ENCODE peak calls at places on chromosomes 7 and 10, in nine cellular contexts. U is H7; Q is stimulated activated CD4-positive, alpha-beta T cell treated with anti-CD3 and anti-CD28 coated beads, Interleukin-1b, Interleukin-23, amount 100 ng/mL, for 48 hours; J is GM13976; S is endodermal cell; C is stimulated activated naive CD8-positive, alpha-beta T cell treated with anti-CD3 and anti-CD28 coated beads, Interleukin-15, Interleukin-2, amounts not matched to agents 100 U/mL and 50 U/mL, for 24 hours; Y is GDM1; R is retina; N is NCI-H774. W is an unnamed sample.

GRCh38 chr7:132272763-132273371 is 303.4 kb downstream of the PLXNA4 start:
- DNase-seq in U (no peak), Q (no peak), J (no peak), S (no peak), C (no peak), Y (no peak), R (no peak), N (no peak), W (no peak)

GRCh38 chr7:151109094-151110048 is 23.1 kb downstream of the AGAP3 start:
- DNase-seq in U (peak; percentile 89), Q (no peak), J (no peak), S (no peak), C (no peak), Y (no peak), R (no peak), N (no peak), W (no peak)

GRCh38 chr10:42830237-42830636 is 47.6 kb downstream of the BMS1 start:
- DNase-seq in U (no peak), Q (no peak), J (no peak), S (no peak), C (no peak), Y (no peak), R (no peak), N (no peak), W (no peak)

GRCh38 chr7:895451-896052 is 19.2 kb downstream of the GET4 start:
- DNase-seq in U (no peak), Q (no peak), J (no peak), S (no peak), C (no peak), Y (no peak), R (no peak), N (no peak), W (no peak)

GRCh38 chr10:76899490-76899889 is 738.1 kb downstream of the KCNMA1 start:
- DNase-seq in U (no peak), Q (no peak), J (no peak), S (no peak), C (no peak), Y (no peak), R (no peak), N (no peak), W (no peak)

GRCh38 chr7:28179081-28180030 is 1.2 kb downstream of the JAZF1 start:
- DNase-seq in U (peak; percentile 93), Q (peak; percentile 52), J (peak; percentile 85), S (peak; percentile 83), C (peak; percentile 75), Y (peak; percentile 45), R (peak; percentile 65), N (peak; percentile 69), W (peak; percentile 55)

GRCh38 chr7:35254496-35255416 is 856 bp upstream of the TBX20 start:
- DNase-seq in U (no peak), Q (no peak), J (no peak), S (peak; percentile 67), C (no peak), Y (no peak), R (peak; percentile 85), N (no peak), W (no peak)

GRCh38 chr10:50422259-50422658 is 170.9 kb upstream of the ASAH2 start:
- DNase-seq in U (no peak), Q (no peak), J (no peak), S (no peak), C (no peak), Y (no peak), R (no peak), N (no peak), W (no peak)

GRCh38 chr7:30285067-30285530 is 702 bp downstream of the ZNRF2 start:
- DNase-seq in U (peak; percentile 65), Q (peak; percentile 35), J (peak; percentile 40), S (peak; percentile 71), C (peak; percentile 55), Y (peak; percentile 29), R (no peak), N (peak; percentile 57), W (peak; percentile 57)

GRCh38 chr10:62985807-62986525 is 147.2 kb upstream of the NRBF2 start:
- DNase-seq in U (no peak), Q (no peak), J (no peak), S (no peak), C (no peak), Y (no peak), R (no peak), N (no peak), W (no peak)

GRCh38 chr10:14254368-14254767 is 76.4 kb downstream of the FRMD4A start:
- DNase-seq in U (no peak), Q (no peak), J (no peak), S (no peak), C (no peak), Y (no peak), R (no peak), N (no peak), W (no peak)

GRCh38 chr7:37643876-37644275 is 39.7 kb upstream of the GPR141 start:
- DNase-seq in U (peak; percentile 60), Q (no peak), J (no peak), S (peak; percentile 89), C (no peak), Y (peak; percentile 43), R (no peak), N (no peak), W (no peak)

GRCh38 chr7:123666492-123666891 is 10.8 kb downstream of the LMOD2 start:
- DNase-seq in U (no peak), Q (no peak), J (no peak), S (no peak), C (no peak), Y (no peak), R (no peak), N (no peak), W (no peak)

GRCh38 chr10:78511324-78512204 is 477.9 kb downstream of the RPS24 start:
- DNase-seq in U (no peak), Q (no peak), J (no peak), S (no peak), C (no peak), Y (no peak), R (no peak), N (no peak), W (no peak)

W was measured in NCI-H2029.